ENCODE peak calls at places on chromosomes 4 and X, in four cellular contexts. Z, T, N and U are unnamed samples.

GRCh38 chr4:15754323-15754722 is 23.8 kb upstream of the CD38 start:
- DNase-seq in Z (peak; percentile 11), N (no peak), T (no peak), U (no peak)

GRCh38 chrX:75893281-75893680 is 108.2 kb upstream of the MAGEE2 start:
- DNase-seq in Z (peak; percentile 7), N (no peak), T (no peak), U (no peak)

GRCh38 chr4:184349283-184350039 is 124.9 kb downstream of the IRF2 start:
- DNase-seq in T (peak; percentile 35), Z (no peak), N (no peak), U (no peak)

GRCh38 chr4:95640337-95640736 is 91.6 kb upstream of the UNC5C start:
- DNase-seq in N (no peak), T (no peak), Z (no peak), U (no peak)

GRCh38 chr4:88897180-88897579 is 159.8 kb downstream of the FAM13A start:
- DNase-seq in T (no peak), Z (no peak), N (no peak), U (no peak)

GRCh38 chrX:17519349-17519748 is 144.3 kb downstream of the NHS start:
- DNase-seq in Z (peak; percentile 39), T (peak; percentile 18), N (peak; percentile 58), U (no peak)

GRCh38 chr4:107699466-107700206 is 20.4 kb downstream of the PAPSS1 start:
- DNase-seq in N (no peak), T (no peak), Z (no peak), U (no peak)

GRCh38 chr4:186144180-186144579 is 39.7 kb downstream of the FAM149A start:
- DNase-seq in T (peak; percentile 19), Z (no peak), N (no peak), U (no peak)

GRCh38 chr4:8591114-8591513 is 1.5 kb upstream of the CPZ start:
- DNase-seq in Z (no peak), T (no peak), N (no peak), U (no peak)

GRCh38 chr4:653831-654525 is 20.1 kb downstream of the ATP5ME start:
- DNase-seq in T (no peak), N (no peak), Z (no peak), U (peak; percentile 8)

GRCh38 chrX:13087322-13088154 is 43.1 kb upstream of the FAM9C start:
- DNase-seq in T (peak; percentile 45), Z (no peak), N (no peak), U (no peak)

GRCh38 chr4:139018971-139019758 is 3.6 kb downstream of the NOCT start:
- DNase-seq in Z (no peak), T (no peak), N (no peak), U (no peak)

GRCh38 chrX:130172127-130172834 is 519 bp downstream of the RAB33A start:
- DNase-seq in T (no peak), N (no peak), Z (no peak), U (peak; percentile 56)

GRCh38 chr4:8710416-8710815 is 117.9 kb downstream of the CPZ start:
- DNase-seq in Z (no peak), N (no peak), T (peak; percentile 2), U (peak; percentile 33)

GRCh38 chrX:103839404-103839803 is 7.3 kb upstream of the RAB9B start:
- DNase-seq in T (no peak), N (no peak), Z (no peak), U (no peak)

GRCh38 chrX:134608153-134608552 is 50.1 kb downstream of the PLAC1 start:
- DNase-seq in Z (no peak), T (no peak), N (no peak), U (no peak)

GRCh38 chr4:47686294-47686872 is 151.5 kb downstream of the CORIN start:
- DNase-seq in Z (peak; percentile 18), N (peak; percentile 33), T (peak; percentile 57), U (peak; percentile 77)

GRCh38 chr4:127446309-127446708 is 186.4 kb upstream of the INTU start:
- DNase-seq in Z (no peak), T (no peak), N (no peak), U (no peak)

GRCh38 chr4:17562157-17562556 is 14.8 kb upstream of the LAP3 start:
- DNase-seq in Z (no peak), T (no peak), N (no peak), U (no peak)

GRCh38 chr4:29588615-29589014 is 1131.6 kb upstream of the PCDH7 start:
- DNase-seq in T (no peak), N (no peak), Z (no peak), U (no peak)

GRCh38 chr4:147773261-147774184 is 41.6 kb downstream of the ARHGAP10 start:
- DNase-seq in Z (no peak), T (no peak), N (no peak), U (no peak)

GRCh38 chrX:110222497-110223257 is 95.2 kb downstream of the AMMECR1 start:
- DNase-seq in Z (no peak), T (no peak), N (no peak), U (no peak)

GRCh38 chrX:41148553-41148952 is 63.3 kb downstream of the USP9X start:
- DNase-seq in Z (no peak), N (no peak), T (no peak), U (no peak)

GRCh38 chrX:37993857-37994619 is 12.3 kb upstream of the SYTL5 start:
- DNase-seq in Z (no peak), N (no peak), T (peak; percentile 68), U (no peak)

GRCh38 chr4:110510955-110511544 is 35.1 kb downstream of the ENPEP start:
- DNase-seq in Z (no peak), T (no peak), N (no peak), U (no peak)

GRCh38 chr4:146381263-146381872 is 140.4 kb downstream of the SLC10A7 start:
- DNase-seq in N (no peak), Z (no peak), T (no peak), U (no peak)

GRCh38 chr4:145481942-145482208 is 222 bp downstream of the SMAD1 start:
- DNase-seq in T (no peak), Z (no peak), N (no peak), U (no peak)

DNA sequence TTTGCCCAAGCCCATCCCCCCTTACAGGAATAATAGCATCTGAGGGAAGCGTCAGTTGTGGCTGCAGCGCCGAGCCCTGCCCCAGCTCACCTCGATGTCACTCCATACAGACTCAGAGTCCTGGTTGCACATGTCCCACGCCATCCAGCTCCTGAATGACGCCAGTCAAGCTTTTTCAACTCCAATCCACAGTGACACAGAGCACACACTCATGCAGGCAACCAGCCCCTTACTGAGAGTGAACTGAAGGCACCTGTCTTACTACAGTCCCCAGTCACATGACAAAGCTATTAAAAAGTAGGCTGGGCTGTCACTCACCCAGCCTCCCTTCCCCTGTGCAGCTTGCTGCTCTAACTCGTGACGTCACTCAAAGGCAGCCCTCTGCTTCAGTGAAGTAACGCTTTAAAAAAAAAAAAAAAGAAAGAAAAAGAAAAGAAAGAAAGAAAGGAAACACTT is at the start of gene PPARGC1A:
- DNase-seq in T (peak; percentile 81), Z (peak; percentile 76), N (peak; percentile 33), U (peak; percentile 86)
- TF ChIP-seq POLR2A in T (peak; percentile 95), Z (no peak), N (no peak), U (peak; percentile 94)

GRCh38 chr4:10018818-10019438 is 2.4 kb downstream of the SLC2A9 start:
- DNase-seq in N (peak; percentile 90), T (peak; percentile 97), Z (peak; percentile 99), U (peak; percentile 91)
- TF ChIP-seq POLR2A in N (peak; percentile 38), T (peak; percentile 75), Z (peak; percentile 7), U (peak; percentile 47)

GRCh38 chr4:57110635-57111546 is 706 bp upstream of the IGFBP7 start:
- DNase-seq in T (peak; percentile 30), N (peak; percentile 48), Z (peak; percentile 56), U (no peak)
- TF ChIP-seq POLR2A in T (no peak), N (no peak), Z (no peak), U (no peak)

GRCh38 chrX:154548028-154548316 is 552 bp downstream of the IKBKG start:
- DNase-seq in T (no peak), Z (no peak), N (no peak), U (no peak)

GRCh38 chrX:154544885-154545284 is 1.8 kb downstream of the G6PD start:
- DNase-seq in T (no peak), N (no peak), Z (no peak), U (no peak)

GRCh38 chrX:154547245-154548027 is at the start of gene IKBKG:
- DNase-seq in N (peak; percentile 88), Z (peak; percentile 91), T (peak; percentile 92), U (peak; percentile 95)

GRCh38 chrX:154545673-154546274 is 872 bp downstream of the G6PD start:
- DNase-seq in Z (no peak), T (no peak), N (no peak), U (no peak)

DNA sequence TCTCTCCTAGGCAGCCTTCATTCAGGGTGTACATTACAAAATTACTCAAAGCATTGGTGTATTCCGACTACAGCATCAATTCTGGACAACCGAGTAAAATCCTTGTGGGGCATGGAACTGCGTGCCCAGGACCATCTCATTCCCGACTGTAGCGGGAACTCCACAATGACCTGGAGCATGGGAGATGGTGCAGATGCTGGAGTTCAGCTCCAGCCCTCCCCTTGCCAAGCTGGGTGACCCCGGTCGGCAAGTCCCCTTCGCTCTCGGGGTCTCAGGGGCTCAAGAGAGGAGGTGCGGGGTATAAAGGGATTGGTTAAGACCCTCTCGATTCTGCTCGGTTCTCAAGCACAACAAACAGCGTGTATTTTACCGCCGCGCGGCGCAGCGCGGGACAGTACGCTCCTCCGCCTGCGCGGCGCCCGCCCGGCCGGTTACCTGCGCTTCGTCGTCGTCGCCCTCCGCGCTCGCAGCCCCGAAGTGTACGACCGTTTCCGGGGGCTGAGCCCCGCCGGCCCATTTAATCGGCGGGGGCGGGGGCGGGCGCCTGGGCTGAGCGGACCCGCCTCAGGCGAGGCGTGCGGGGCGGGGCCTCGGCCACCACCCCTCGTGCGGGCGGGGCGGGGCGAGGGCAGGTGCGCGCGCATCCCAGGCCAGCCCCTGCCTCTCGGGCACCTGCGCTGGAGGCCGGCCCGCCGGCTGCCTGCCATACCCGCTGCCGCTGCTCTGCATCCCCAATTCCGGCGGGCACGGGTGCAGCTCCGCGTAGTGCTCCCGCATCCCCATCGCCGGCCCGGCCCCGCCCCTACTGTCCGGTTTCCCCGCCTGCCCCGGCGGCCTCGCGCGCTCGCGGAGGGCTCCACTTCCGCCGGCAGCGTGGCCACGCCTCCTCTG is at the start of gene G6PD:
- DNase-seq in T (peak; percentile 83), N (peak; percentile 43), Z (peak; percentile 75), U (no peak)
- TF ChIP-seq POLR2A in T (no peak), N (no peak), Z (no peak), U (peak; percentile 52)

DNA sequence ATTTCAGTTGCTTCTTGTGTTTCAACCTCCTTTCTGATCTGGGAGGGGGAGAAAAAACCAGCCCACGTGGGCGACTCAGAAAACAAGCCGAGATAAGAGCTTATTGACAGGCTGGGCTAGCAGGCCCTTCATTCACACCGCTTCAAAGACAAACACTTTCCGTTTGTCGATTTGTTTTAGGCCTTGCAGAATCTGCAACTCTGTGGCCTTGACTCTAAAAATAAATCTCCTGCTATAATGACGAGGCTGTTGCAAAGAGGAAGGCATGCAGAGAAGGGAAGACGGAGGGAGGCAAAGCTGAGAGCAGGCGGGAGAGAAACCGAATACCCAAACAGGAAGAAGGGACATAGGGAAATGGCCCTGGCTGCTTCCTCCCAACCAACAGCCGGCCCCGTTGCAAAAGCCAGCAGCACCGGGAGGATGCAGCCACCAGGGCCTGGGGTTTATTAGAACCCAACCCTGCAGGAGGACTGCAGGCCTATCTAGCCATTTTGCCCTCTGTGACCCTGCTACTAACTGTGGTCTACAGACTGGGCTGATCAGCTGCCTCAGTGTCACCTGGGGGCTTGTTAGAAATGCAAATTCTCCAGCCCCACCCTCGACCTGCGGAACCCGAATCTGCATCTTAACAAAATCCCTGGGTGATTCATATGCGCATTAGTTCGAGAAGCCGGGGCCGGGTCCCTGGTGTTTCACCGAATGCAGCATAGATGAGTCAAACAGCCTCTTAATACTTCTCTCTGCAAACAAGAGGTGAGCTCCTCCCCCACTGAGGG is 325.5 kb downstream of the BCOR start:
- DNase-seq in Z (no peak), N (no peak), T (no peak), U (peak; percentile 35)
- TF ChIP-seq POLR2A in Z (no peak), N (no peak), T (no peak), U (no peak)